ENCODE peak calls at places on chromosomes 1 and 21, in six cellular contexts. V is T-helper 17 cell; A is A549; F is stimulated activated naive CD8-positive, alpha-beta T cell treated with anti-CD3 and anti-CD28 coated beads, Interleukin-15, amount 100 ng/mL, for 72 hours; J is HepG2; B is activated T-helper 17 cell treated with anti-CD3 and anti-CD28 coated beads, Interleukin-2, amount 50 U/mL, for 72 hours. P is an unnamed sample.
A peak's percentile ranks its signal among the peaks of the same experiment; 100 is the strongest.

GRCh38 chr1:39652105-39652504 is 12.7 kb upstream of the HEYL start:
- ATAC-seq in V (no peak), A (no peak), F (no peak), J (no peak), B (no peak), P (no peak)

GRCh38 chr1:150444232-150444631 is 43.0 kb upstream of the TARS2 start:
- ATAC-seq in V (no peak), A (no peak), F (peak; percentile 74), J (no peak), B (peak; percentile 96), P (no peak)

GRCh38 chr1:30322859-30323257 is 400.5 kb downstream of the MATN1 start:
- ATAC-seq in V (no peak), A (no peak), F (no peak), J (no peak), B (no peak), P (no peak)

GRCh38 chr1:53332833-53333232 is 5.0 kb upstream of the LRP8 start:
- ATAC-seq in V (no peak), A (no peak), F (no peak), J (no peak), B (no peak), P (no peak)

GRCh38 chr1:47527653-47528272 is 89.9 kb downstream of the FOXD2 start:
- ATAC-seq in V (no peak), A (no peak), F (no peak), J (peak; percentile 64), B (no peak), P (peak; percentile 71)

GRCh38 chr1:234488054-234488953 is 9.3 kb upstream of the TARBP1 start:
- ATAC-seq in V (no peak), A (no peak), F (peak; percentile 95), J (no peak), B (peak; percentile 97), P (no peak)

GRCh38 chr1:204439976-204440375 is 28.4 kb upstream of the PPP1R15B start:
- ATAC-seq in V (no peak), A (no peak), F (no peak), J (no peak), B (no peak), P (no peak)

GRCh38 chr1:152125834-152126443 is 10.7 kb upstream of the TCHH start:
- ATAC-seq in V (no peak), A (no peak), F (no peak), J (no peak), B (no peak), P (no peak)

GRCh38 chr1:203215573-203215972 is 13.9 kb downstream of the CHIT1 start:
- ATAC-seq in V (no peak), A (peak; percentile 3), F (no peak), J (no peak), B (no peak), P (no peak)

GRCh38 chr1:118960567-118961136 is 27.5 kb downstream of the TBX15 start:
- ATAC-seq in V (no peak), A (peak; percentile 96), F (no peak), J (peak; percentile 90), B (no peak), P (no peak)

GRCh38 chr1:231236131-231236571 is 4.9 kb upstream of the GNPAT start:
- ATAC-seq in V (no peak), A (no peak), F (no peak), J (no peak), B (no peak), P (no peak)

GRCh38 chr1:220301630-220302029 is 29.4 kb upstream of the RAB3GAP2 start:
- ATAC-seq in V (no peak), A (no peak), F (no peak), J (no peak), B (no peak), P (no peak)

GRCh38 chr1:224500802-224501201 is 66.2 kb upstream of the WDR26 start:
- ATAC-seq in V (no peak), A (no peak), F (no peak), J (no peak), B (no peak), P (no peak)

GRCh38 chr1:109794319-109795132 is 30.8 kb upstream of the EPS8L3 start:
- ATAC-seq in V (no peak), A (no peak), F (no peak), J (no peak), B (no peak), P (no peak)

GRCh38 chr1:209609403-209610377 is 26.2 kb downstream of the CAMK1G start:
- ATAC-seq in V (no peak), A (no peak), F (no peak), J (no peak), B (no peak), P (no peak)

GRCh38 chr1:19087017-19087736 is 122.9 kb downstream of the UBR4 start:
- ATAC-seq in V (no peak), A (no peak), F (no peak), J (peak; percentile 15), B (no peak), P (no peak)

GRCh38 chr1:51666463-51666862 is 49.6 kb downstream of the OSBPL9 start:
- ATAC-seq in V (peak; percentile 36), A (no peak), F (no peak), J (no peak), B (no peak), P (peak; percentile 88)

GRCh38 chr21:38965910-38966504 is 160.3 kb downstream of the ETS2 start:
- ATAC-seq in V (no peak), A (peak; percentile 90), F (no peak), J (peak; percentile 97), B (no peak), P (peak; percentile 30)

GRCh38 chr1:20124451-20125057 is 5.2 kb upstream of the PLA2G2D start:
- ATAC-seq in V (no peak), A (peak; percentile 83), F (peak; percentile 61), J (no peak), B (peak; percentile 64), P (peak; percentile 90)

GRCh38 chr1:51850420-51851297 is 27.9 kb downstream of the NRDC start:
- ATAC-seq in V (no peak), A (no peak), F (no peak), J (no peak), B (no peak), P (no peak)

GRCh38 chr1:38326135-38326534 is 279.5 kb upstream of the POU3F1 start:
- ATAC-seq in V (no peak), A (no peak), F (no peak), J (no peak), B (no peak), P (no peak)

GRCh38 chr1:219990782-219991510 is 55.4 kb downstream of the EPRS1 start:
- ATAC-seq in V (no peak), A (peak; percentile 50), F (no peak), J (peak; percentile 40), B (no peak), P (no peak)

GRCh38 chr1:34929497-34929852 is at the start of gene DLGAP3:
- ATAC-seq in V (peak; percentile 49), A (no peak), F (no peak), J (peak; percentile 37), B (peak; percentile 34), P (no peak)

GRCh38 chr1:15538750-15539149 is 12.1 kb downstream of the DNAJC16 start:
- ATAC-seq in V (no peak), A (no peak), F (no peak), J (no peak), B (no peak), P (no peak)

GRCh38 chr1:234689236-234689635 is 79.3 kb upstream of the IRF2BP2 start:
- ATAC-seq in V (no peak), A (no peak), F (no peak), J (no peak), B (no peak), P (no peak)

GRCh38 chr1:208654241-208654640 is 410.1 kb upstream of the PLXNA2 start:
- ATAC-seq in V (no peak), A (peak; percentile 46), F (no peak), J (peak; percentile 61), B (no peak), P (peak; percentile 95)

GRCh38 chr21:38937286-38937790 is 131.6 kb downstream of the ETS2 start:
- ATAC-seq in V (no peak), A (no peak), F (no peak), J (no peak), B (peak; percentile 19), P (no peak)